ENCODE peak calls at places on chromosomes 5 and 9, in ten cellular contexts. J is CD8-positive, alpha-beta memory T cell; L is heart left ventricle; T is cardiac muscle cell; B is HepG2; V is CD8-positive, alpha-beta T cell; U is effector memory CD4-positive, alpha-beta T cell; X is endothelial cell of umbilical vein; E is adrenal gland; N is IMR-90. W is an unnamed sample.

GRCh38 chr9:99385814-99386279 is 163.8 kb downstream of the SEC61B start:
- DNase-seq in U (no peak), T (no peak), L (peak; percentile 76), B (no peak), N (peak; percentile 52), E (no peak), J (no peak), V (no peak), X (no peak), W (no peak)

GRCh38 chr9:90838098-90838497 is 36.5 kb downstream of the SYK start:
- DNase-seq in E (no peak), L (no peak), J (no peak), B (no peak), V (no peak), U (no peak), X (no peak), T (no peak), N (no peak), W (no peak)

GRCh38 chr5:93162201-93162654 is 418.8 kb downstream of the NR2F1-AS1 start:
- DNase-seq in B (no peak), X (peak; percentile 86), N (no peak), U (no peak), L (no peak), T (no peak), J (no peak), E (no peak), V (no peak), W (no peak)

GRCh38 chr5:107985144-107985543 is 314.4 kb upstream of the EFNA5 start:
- DNase-seq in V (no peak), X (peak; percentile 40), U (no peak), J (no peak), L (no peak), T (peak; percentile 56), E (peak; percentile 74), N (no peak), B (no peak), W (peak; percentile 11)

GRCh38 chr5:151675225-151675955 is 11.3 kb downstream of the SPARC start:
- DNase-seq in T (no peak), L (no peak), U (no peak), E (no peak), N (peak; percentile 75), J (no peak), X (peak; percentile 87), B (no peak), V (no peak), W (no peak)

GRCh38 chr5:177092178-177093081 is 5.7 kb downstream of the FGFR4 start:
- DNase-seq in N (no peak), L (no peak), X (no peak), J (no peak), E (no peak), B (no peak), U (no peak), V (no peak), T (no peak), W (no peak)

GRCh38 chr9:89410709-89411111 is 87.2 kb downstream of the SEMA4D start:
- DNase-seq in J (no peak), N (no peak), X (no peak), B (no peak), L (no peak), U (no peak), E (no peak), T (no peak), V (peak; percentile 23), W (no peak)

GRCh38 chr9:35664531-35665470 is at the start of gene ARHGEF39:
- DNase-seq in N (peak; percentile 68), B (peak; percentile 81), X (peak; percentile 81), J (peak; percentile 71), L (peak; percentile 92), T (peak; percentile 90), E (peak; percentile 84), U (peak; percentile 71), V (peak; percentile 54), W (peak; percentile 78)

GRCh38 chr5:153629027-153629426 is 138.6 kb downstream of the GRIA1 start:
- DNase-seq in N (peak; percentile 97), X (peak; percentile 92), T (peak; percentile 63), J (no peak), L (no peak), U (no peak), V (no peak), E (peak; percentile 44), B (no peak), W (no peak)

GRCh38 chr9:131310833-131311554 is 21.5 kb downstream of the PLPP7 start:
- DNase-seq in L (no peak), E (no peak), N (no peak), X (no peak), U (peak; percentile 43), T (no peak), J (peak; percentile 78), V (peak; percentile 68), B (no peak), W (no peak)

GRCh38 chr5:67404261-67405100 is 207.9 kb upstream of the CD180 start:
- DNase-seq in V (no peak), J (no peak), X (peak; percentile 90), L (no peak), E (no peak), B (peak; percentile 8), N (peak; percentile 77), U (no peak), T (no peak), W (no peak)

GRCh38 chr9:78298046-78298511 is 1.2 kb downstream of the PSAT1 start:
- DNase-seq in U (no peak), V (no peak), L (no peak), J (no peak), B (peak; percentile 28), N (no peak), X (peak; percentile 10), T (peak; percentile 40), E (peak; percentile 48), W (no peak)

GRCh38 chr5:33091571-33092363 is 349.0 kb upstream of the TARS1 start:
- DNase-seq in E (no peak), T (no peak), J (no peak), L (no peak), U (no peak), V (no peak), B (no peak), X (no peak), N (peak; percentile 74), W (no peak)

GRCh38 chr5:179959627-179960026 is 51.9 kb upstream of the TBC1D9B start:
- DNase-seq in U (no peak), T (no peak), N (no peak), E (no peak), X (no peak), J (no peak), B (no peak), V (no peak), L (no peak), W (no peak)

GRCh38 chr5:10355071-10355889 is 1.8 kb downstream of the MARCHF6 start:
- DNase-seq in V (no peak), T (no peak), J (peak; percentile 21), B (no peak), X (peak; percentile 61), L (no peak), N (peak; percentile 71), U (no peak), E (no peak), W (no peak)
- H3K4me1 ChIP-seq in V (peaks cover 23% of the 10 kb centered on the region), T (peaks cover 45% of the 10 kb centered on the region), J (peaks cover 30% of the 10 kb centered on the region), B (peaks cover 43% of the 10 kb centered on the region), X (peaks cover 17% of the 10 kb centered on the region), L (peaks cover 20% of the 10 kb centered on the region), N (peaks cover 10% of the 10 kb centered on the region), U (peaks cover 11% of the 10 kb centered on the region), E (peaks cover 40% of the 10 kb centered on the region), W (peaks cover 5% of the 10 kb centered on the region)

DNA sequence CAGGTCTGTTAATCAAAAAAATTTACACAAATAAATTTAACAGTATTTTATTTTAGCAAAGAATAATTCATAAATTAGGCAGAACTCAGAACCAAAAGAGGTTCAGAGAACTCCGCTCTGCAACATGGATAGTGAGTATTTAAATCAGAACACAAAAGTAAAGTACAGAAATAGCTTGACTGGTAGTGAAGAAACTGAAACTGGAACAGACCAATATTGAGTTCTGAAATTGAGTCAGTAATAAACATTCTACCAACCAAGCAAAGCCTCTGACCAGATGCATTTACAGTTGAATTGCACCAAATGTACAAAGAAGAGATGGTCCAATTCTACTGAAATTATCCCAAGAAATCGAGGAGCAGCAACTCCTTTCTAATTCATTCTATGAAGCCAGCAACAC is 1542.8 kb downstream of the EFNA5 start:
- DNase-seq in N (no peak), V (no peak), X (no peak), B (no peak), J (no peak), U (no peak), E (no peak), L (no peak), T (no peak), W (no peak)
- H3K27ac ChIP-seq in N (no peak overlapping the region), V (no peak overlapping the region), X (no peak overlapping the region), B (no peak overlapping the region), J (no peak overlapping the region), U (no peak overlapping the region), E (no peak overlapping the region), L (no peak overlapping the region), T (no peak overlapping the region), W (no peak overlapping the region)

DNA sequence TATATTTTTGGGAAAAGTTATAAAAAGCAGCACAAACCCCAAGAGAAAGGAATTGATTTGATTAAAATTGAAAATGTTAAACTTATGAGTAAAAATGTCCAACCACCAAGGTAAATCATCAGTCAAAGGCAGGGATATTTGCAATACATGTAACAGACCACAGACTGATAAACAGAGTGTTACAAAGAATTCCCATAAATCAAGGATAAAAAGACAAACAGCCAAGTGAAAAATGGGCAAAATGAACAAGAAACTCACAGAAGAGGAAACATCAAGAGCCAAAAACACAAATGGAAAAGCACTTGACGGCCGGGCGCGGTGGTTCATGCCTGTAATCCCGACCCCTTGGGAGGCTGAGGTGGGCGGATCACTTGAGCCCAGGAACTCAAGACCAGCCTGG is 81.3 kb upstream of the HRH2 start:
- DNase-seq in V (no peak), B (no peak), N (no peak), X (no peak), E (no peak), L (no peak), U (no peak), J (no peak), T (no peak), W (no peak)
- H3K27me3 ChIP-seq in V (no peaks in the 10 kb centered on the region), B (peaks cover 37% of the 10 kb centered on the region), N (no peaks in the 10 kb centered on the region), X (no peaks in the 10 kb centered on the region), E (peaks cover 7% of the 10 kb centered on the region), L (no peaks in the 10 kb centered on the region), U (no peaks in the 10 kb centered on the region), J (no peaks in the 10 kb centered on the region), T (no peaks in the 10 kb centered on the region), W (no peaks in the 10 kb centered on the region)

GRCh38 chr5:132461671-132462070 is 28.9 kb downstream of the IRF1 start:
- DNase-seq in V (no peak), U (no peak), J (no peak), X (no peak), B (no peak), N (no peak), E (no peak), L (no peak), T (no peak), W (no peak)
- H3K4me1 ChIP-seq in V (peaks cover 91% of the 10 kb centered on the region), U (peaks cover 81% of the 10 kb centered on the region), J (peaks cover 98% of the 10 kb centered on the region), X (peaks cover 32% of the 10 kb centered on the region), B (peaks cover 100% of the 10 kb centered on the region), N (peaks cover 41% of the 10 kb centered on the region), E (peaks cover 68% of the 10 kb centered on the region), L (peaks cover 59% of the 10 kb centered on the region), T (no peaks in the 10 kb centered on the region), W (peaks cover 28% of the 10 kb centered on the region)

GRCh38 chr9:72362680-72363139 is 2.3 kb downstream of the ZFAND5 start:
- DNase-seq in X (peak; percentile 76), J (peak; percentile 32), B (peak; percentile 75), U (peak; percentile 4), N (peak; percentile 76), T (peak; percentile 89), L (no peak), V (peak; percentile 25), E (peak; percentile 85), W (peak; percentile 37)
- H3K27ac ChIP-seq in X (peak overlapping the region; percentile 93), J (peak overlapping the region; percentile 99), B (peak overlapping the region; percentile 99), U (peak overlapping the region; percentile 14), N (peak overlapping the region; percentile 81), T (peak overlapping the region; percentile 100), L (peak overlapping the region; percentile 100), V (peak overlapping the region; percentile 95), E (peak overlapping the region; percentile 95), W (peak overlapping the region; percentile 99)